ENCODE peak calls at places on chromosome 12, in ten cellular contexts. One of them, this sample, is unnamed.

GRCh38 chr12:27966870-27967269 is 5.7 kb downstream of the PTHLH start:
- DNase-seq in IMR-90: peak
- DNase-seq in stomach: no peak
- DNase-seq in uterus: no peak
- DNase-seq in K562: peak
- DNase-seq in lower leg skin: no peak
- DNase-seq in HCT116: peak
- DNase-seq in A549: peak
- DNase-seq in transverse colon: no peak
- DNase-seq in body of pancreas: no peak
- DNase-seq in this sample: no peak

GRCh38 chr12:38502016-38502415 is 185.4 kb downstream of the ALG10B start:
- DNase-seq in IMR-90: no peak
- DNase-seq in stomach: no peak
- DNase-seq in uterus: no peak
- DNase-seq in K562: no peak
- DNase-seq in lower leg skin: no peak
- DNase-seq in HCT116: no peak
- DNase-seq in A549: no peak
- DNase-seq in transverse colon: no peak
- DNase-seq in body of pancreas: no peak
- DNase-seq in this sample: no peak

GRCh38 chr12:52235001-52235760 is 2.1 kb downstream of the KRT7 start:
- DNase-seq in IMR-90: no peak
- DNase-seq in stomach: no peak
- DNase-seq in uterus: no peak
- DNase-seq in K562: no peak
- DNase-seq in lower leg skin: no peak
- DNase-seq in HCT116: no peak
- DNase-seq in A549: no peak
- DNase-seq in transverse colon: no peak
- DNase-seq in body of pancreas: no peak
- DNase-seq in this sample: peak

GRCh38 chr12:16611146-16611545 is 5.2 kb upstream of the LMO3 start:
- DNase-seq in IMR-90: no peak
- DNase-seq in stomach: no peak
- DNase-seq in uterus: no peak
- DNase-seq in K562: no peak
- DNase-seq in lower leg skin: no peak
- DNase-seq in HCT116: no peak
- DNase-seq in A549: no peak
- DNase-seq in transverse colon: no peak
- DNase-seq in body of pancreas: no peak
- DNase-seq in this sample: no peak

GRCh38 chr12:125203145-125203765 is 138.0 kb downstream of the AACS start:
- DNase-seq in IMR-90: no peak
- DNase-seq in stomach: no peak
- DNase-seq in uterus: no peak
- DNase-seq in K562: peak
- DNase-seq in lower leg skin: no peak
- DNase-seq in HCT116: no peak
- DNase-seq in A549: peak
- DNase-seq in transverse colon: no peak
- DNase-seq in body of pancreas: no peak
- DNase-seq in this sample: no peak

GRCh38 chr12:52267699-52268098 is 6.7 kb upstream of the KRT86 start:
- DNase-seq in IMR-90: no peak
- DNase-seq in stomach: no peak
- DNase-seq in uterus: no peak
- DNase-seq in K562: no peak
- DNase-seq in lower leg skin: no peak
- DNase-seq in HCT116: no peak
- DNase-seq in A549: no peak
- DNase-seq in transverse colon: no peak
- DNase-seq in body of pancreas: no peak
- DNase-seq in this sample: no peak

GRCh38 chr12:114864688-114865685 is 181.0 kb upstream of the TBX3 start:
- DNase-seq in IMR-90: no peak
- DNase-seq in stomach: no peak
- DNase-seq in uterus: no peak
- DNase-seq in K562: no peak
- DNase-seq in lower leg skin: no peak
- DNase-seq in HCT116: no peak
- DNase-seq in A549: no peak
- DNase-seq in transverse colon: no peak
- DNase-seq in body of pancreas: no peak
- DNase-seq in this sample: no peak

GRCh38 chr12:13044859-13045384 is 741 bp downstream of the FAM234B start:
- DNase-seq in IMR-90: no peak
- DNase-seq in stomach: no peak
- DNase-seq in uterus: no peak
- DNase-seq in K562: no peak
- DNase-seq in lower leg skin: no peak
- DNase-seq in HCT116: no peak
- DNase-seq in A549: no peak
- DNase-seq in transverse colon: no peak
- DNase-seq in body of pancreas: no peak
- DNase-seq in this sample: no peak

GRCh38 chr12:68884251-68884650 is 48.7 kb downstream of the CPM start:
- DNase-seq in IMR-90: no peak
- DNase-seq in stomach: no peak
- DNase-seq in uterus: no peak
- DNase-seq in K562: no peak
- DNase-seq in lower leg skin: no peak
- DNase-seq in HCT116: no peak
- DNase-seq in A549: no peak
- DNase-seq in transverse colon: no peak
- DNase-seq in body of pancreas: no peak
- DNase-seq in this sample: no peak

GRCh38 chr12:80189241-80189640 is 89.9 kb downstream of the OTOGL start:
- DNase-seq in IMR-90: peak
- DNase-seq in stomach: no peak
- DNase-seq in uterus: no peak
- DNase-seq in K562: no peak
- DNase-seq in lower leg skin: no peak
- DNase-seq in HCT116: no peak
- DNase-seq in A549: no peak
- DNase-seq in transverse colon: no peak
- DNase-seq in body of pancreas: no peak
- DNase-seq in this sample: no peak

GRCh38 chr12:87509233-87509820 is 519.9 kb downstream of the C12orf50 start:
- DNase-seq in IMR-90: peak
- DNase-seq in stomach: no peak
- DNase-seq in uterus: no peak
- DNase-seq in K562: no peak
- DNase-seq in lower leg skin: no peak
- DNase-seq in HCT116: peak
- DNase-seq in A549: peak
- DNase-seq in transverse colon: no peak
- DNase-seq in body of pancreas: no peak
- DNase-seq in this sample: no peak

GRCh38 chr12:112126000-112126431 is 656 bp downstream of the TRAFD1 start:
- DNase-seq in IMR-90: no peak
- DNase-seq in stomach: no peak
- DNase-seq in uterus: no peak
- DNase-seq in K562: no peak
- DNase-seq in lower leg skin: no peak
- DNase-seq in HCT116: no peak
- DNase-seq in A549: no peak
- DNase-seq in transverse colon: no peak
- DNase-seq in body of pancreas: no peak
- DNase-seq in this sample: no peak

GRCh38 chr12:14961466-14962155 is at the start of gene ARHGDIB:
- DNase-seq in IMR-90: no peak
- DNase-seq in stomach: peak
- DNase-seq in uterus: no peak
- DNase-seq in K562: no peak
- DNase-seq in lower leg skin: peak
- DNase-seq in HCT116: no peak
- DNase-seq in A549: no peak
- DNase-seq in transverse colon: peak
- DNase-seq in body of pancreas: peak
- DNase-seq in this sample: peak
- TF ChIP-seq POLR2A in IMR-90: no peak
- TF ChIP-seq POLR2A in stomach: no peak
- TF ChIP-seq POLR2A in uterus: no peak
- TF ChIP-seq POLR2A in K562: no peak
- TF ChIP-seq POLR2A in lower leg skin: no peak
- TF ChIP-seq POLR2A in HCT116: no peak
- TF ChIP-seq POLR2A in A549: no peak
- TF ChIP-seq POLR2A in transverse colon: peak
- TF ChIP-seq POLR2A in body of pancreas: peak
- TF ChIP-seq POLR2A in this sample: no peak

DNA sequence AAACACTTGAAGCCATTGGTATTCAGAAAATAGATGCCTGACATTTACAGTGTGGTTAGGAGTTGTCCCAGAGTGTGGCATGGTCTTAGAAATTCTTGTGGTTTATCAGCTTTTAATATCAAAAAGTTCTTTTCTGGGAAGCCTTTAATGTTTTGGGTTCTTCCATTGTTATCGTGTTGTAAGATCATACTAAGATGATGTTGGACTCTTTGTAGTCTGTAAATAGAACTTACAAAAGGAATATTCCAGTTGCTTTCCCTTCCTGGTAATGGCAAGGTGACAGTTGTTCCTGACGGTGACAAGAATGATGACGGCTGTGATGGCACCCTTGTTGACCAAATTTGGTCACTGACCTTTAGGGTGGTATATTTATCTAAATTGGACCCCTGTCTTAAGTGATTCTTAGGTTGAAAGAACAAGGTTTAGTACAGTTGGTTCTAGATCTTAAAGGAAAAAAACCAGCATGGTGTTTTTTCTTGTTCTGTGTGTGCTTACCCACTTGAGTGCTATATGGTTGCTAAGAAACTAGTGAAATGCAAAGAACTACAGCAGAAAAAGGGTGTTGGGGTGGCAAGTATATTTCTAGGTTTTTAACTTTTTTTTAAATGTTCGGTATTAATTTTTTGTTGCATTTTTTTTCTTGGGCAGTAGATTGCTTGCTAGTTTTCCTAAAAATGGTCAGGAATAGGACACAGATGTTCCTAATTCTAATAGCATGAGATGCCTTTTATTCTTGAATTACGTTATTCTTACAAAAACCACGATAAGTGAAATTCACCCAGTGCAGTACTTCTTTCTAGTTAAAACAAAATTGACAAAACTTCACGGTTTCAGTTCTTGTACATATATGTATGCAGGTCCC is 2.1 kb downstream of the ATP2A2 start:
- DNase-seq in IMR-90: no peak
- DNase-seq in stomach: no peak
- DNase-seq in uterus: no peak
- DNase-seq in K562: no peak
- DNase-seq in lower leg skin: no peak
- DNase-seq in HCT116: no peak
- DNase-seq in A549: no peak
- DNase-seq in transverse colon: no peak
- DNase-seq in body of pancreas: no peak
- DNase-seq in this sample: no peak
- H3K4me3 ChIP-seq in IMR-90: peak
- H3K4me3 ChIP-seq in stomach: peak
- H3K4me3 ChIP-seq in uterus: peak
- H3K4me3 ChIP-seq in K562: peak
- H3K4me3 ChIP-seq in lower leg skin: no peak
- H3K4me3 ChIP-seq in HCT116: peak
- H3K4me3 ChIP-seq in A549: peak
- H3K4me3 ChIP-seq in transverse colon: peak
- H3K4me3 ChIP-seq in body of pancreas: peak
- H3K4me3 ChIP-seq in this sample: peak

GRCh38 chr12:58204086-58204485 is 262.7 kb downstream of the ATP23 start:
- DNase-seq in IMR-90: peak
- DNase-seq in stomach: no peak
- DNase-seq in uterus: no peak
- DNase-seq in K562: no peak
- DNase-seq in lower leg skin: no peak
- DNase-seq in HCT116: no peak
- DNase-seq in A549: no peak
- DNase-seq in transverse colon: no peak
- DNase-seq in body of pancreas: no peak
- DNase-seq in this sample: no peak
- TF ChIP-seq POLR2A in IMR-90: no peak
- TF ChIP-seq POLR2A in stomach: no peak
- TF ChIP-seq POLR2A in uterus: no peak
- TF ChIP-seq POLR2A in K562: no peak
- TF ChIP-seq POLR2A in lower leg skin: no peak
- TF ChIP-seq POLR2A in HCT116: no peak
- TF ChIP-seq POLR2A in A549: no peak
- TF ChIP-seq POLR2A in transverse colon: no peak
- TF ChIP-seq POLR2A in body of pancreas: no peak
- TF ChIP-seq POLR2A in this sample: no peak

GRCh38 chr12:57817261-57817989 is 1.1 kb downstream of the AVIL start:
- DNase-seq in IMR-90: no peak
- DNase-seq in stomach: no peak
- DNase-seq in uterus: no peak
- DNase-seq in K562: no peak
- DNase-seq in lower leg skin: no peak
- DNase-seq in HCT116: no peak
- DNase-seq in A549: no peak
- DNase-seq in transverse colon: peak
- DNase-seq in body of pancreas: no peak
- DNase-seq in this sample: peak

GRCh38 chr12:57816001-57816854 is 2.3 kb downstream of the AVIL start:
- DNase-seq in IMR-90: no peak
- DNase-seq in stomach: no peak
- DNase-seq in uterus: no peak
- DNase-seq in K562: no peak
- DNase-seq in lower leg skin: no peak
- DNase-seq in HCT116: no peak
- DNase-seq in A549: no peak
- DNase-seq in transverse colon: no peak
- DNase-seq in body of pancreas: no peak
- DNase-seq in this sample: peak

GRCh38 chr12:57813971-57814771 is 4.4 kb downstream of the AVIL start:
- DNase-seq in IMR-90: no peak
- DNase-seq in stomach: no peak
- DNase-seq in uterus: peak
- DNase-seq in K562: no peak
- DNase-seq in lower leg skin: no peak
- DNase-seq in HCT116: no peak
- DNase-seq in A549: no peak
- DNase-seq in transverse colon: no peak
- DNase-seq in body of pancreas: no peak
- DNase-seq in this sample: peak

GRCh38 chr12:57815177-57816000 is 3.1 kb downstream of the AVIL start:
- DNase-seq in IMR-90: no peak
- DNase-seq in stomach: no peak
- DNase-seq in uterus: no peak
- DNase-seq in K562: no peak
- DNase-seq in lower leg skin: no peak
- DNase-seq in HCT116: no peak
- DNase-seq in A549: no peak
- DNase-seq in transverse colon: no peak
- DNase-seq in body of pancreas: no peak
- DNase-seq in this sample: peak

DNA sequence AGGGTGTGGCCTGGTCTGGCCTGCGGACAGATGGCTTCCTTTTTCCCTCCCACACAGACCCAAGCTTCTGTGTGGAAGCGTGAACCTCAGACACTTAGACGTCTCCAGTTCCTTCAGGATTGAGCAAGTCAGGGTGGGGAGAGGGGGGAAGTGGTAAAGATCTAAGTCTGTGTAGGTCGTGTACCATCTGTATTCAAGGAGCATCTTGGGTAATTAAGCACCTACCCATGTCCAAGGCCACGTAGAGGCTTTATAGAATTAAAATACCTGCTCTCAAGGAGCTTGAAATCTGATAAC is 1.7 kb downstream of the AVIL start:
- DNase-seq in IMR-90: no peak
- DNase-seq in stomach: no peak
- DNase-seq in uterus: peak
- DNase-seq in K562: peak
- DNase-seq in lower leg skin: peak
- DNase-seq in HCT116: no peak
- DNase-seq in A549: no peak
- DNase-seq in transverse colon: peak
- DNase-seq in body of pancreas: no peak
- DNase-seq in this sample: peak
- H3K4me3 ChIP-seq in IMR-90: no peak
- H3K4me3 ChIP-seq in stomach: no peak
- H3K4me3 ChIP-seq in uterus: no peak
- H3K4me3 ChIP-seq in K562: no peak
- H3K4me3 ChIP-seq in lower leg skin: no peak
- H3K4me3 ChIP-seq in HCT116: no peak
- H3K4me3 ChIP-seq in A549: no peak
- H3K4me3 ChIP-seq in transverse colon: no peak
- H3K4me3 ChIP-seq in body of pancreas: no peak
- H3K4me3 ChIP-seq in this sample: no peak